ENCODE peak calls at places on chromosomes 7 and 10, in four cellular contexts. H is psoas muscle, S is heart right ventricle, F is aorta. J is an unnamed sample.
A peak's percentile ranks its signal among the peaks of the same experiment; 100 is the strongest.

GRCh38 chr7:88042157-88042556 is 108.1 kb downstream of the ADAM22 start:
- DNase-seq in H (no peak), S (no peak), F (no peak), J (no peak)

GRCh38 chr10:29482591-29483421 is 152.0 kb downstream of the SVIL start:
- DNase-seq in S (no peak), F (no peak), H (no peak), J (peak; percentile 62)

GRCh38 chr10:121070257-121070656 is 219.1 kb downstream of the WDR11 start:
- DNase-seq in H (no peak), S (no peak), F (no peak), J (peak; percentile 64)

GRCh38 chr7:129144095-129144833 is at the start of gene TSPAN33:
- DNase-seq in H (peak; percentile 78), F (peak; percentile 92), S (peak; percentile 81), J (peak; percentile 98)

GRCh38 chr10:50579491-50580259 is 44.1 kb downstream of the SGMS1 start:
- DNase-seq in F (no peak), S (no peak), H (no peak), J (no peak)

GRCh38 chr7:50851451-50851850 is 68.8 kb upstream of the GRB10 start:
- DNase-seq in H (no peak), S (no peak), F (no peak), J (no peak)

GRCh38 chr7:126803060-126803665 is 449.6 kb downstream of the GRM8 start:
- DNase-seq in S (no peak), H (no peak), F (no peak), J (peak; percentile 53)

GRCh38 chr10:96830511-96831199 is 1.4 kb upstream of the LCOR start:
- DNase-seq in F (no peak), H (peak; percentile 24), S (no peak), J (peak; percentile 56)

GRCh38 chr10:124064158-124064603 is 29.2 kb downstream of the CHST15 start:
- DNase-seq in S (no peak), F (peak; percentile 55), H (no peak), J (no peak)

GRCh38 chr7:29300649-29301048 is 106.1 kb downstream of the CHN2 start:
- DNase-seq in S (no peak), F (no peak), H (no peak), J (no peak)

GRCh38 chr10:3652886-3653285 is 132.1 kb downstream of the KLF6 start:
- DNase-seq in F (no peak), H (no peak), S (no peak), J (no peak)

GRCh38 chr10:91589015-91589655 is 43.7 kb downstream of the PPP1R3C start:
- DNase-seq in S (peak; percentile 26), H (no peak), F (peak; percentile 78), J (no peak)

GRCh38 chr7:37961251-37961650 is 40.8 kb downstream of the EPDR1 start:
- DNase-seq in S (no peak), H (no peak), F (no peak), J (no peak)

GRCh38 chr10:70320751-70321150 is 36.9 kb upstream of the NPFFR1 start:
- DNase-seq in H (no peak), S (no peak), F (no peak), J (no peak)

GRCh38 chr10:94465684-94466083 is 63.3 kb downstream of the TBC1D12 start:
- DNase-seq in F (no peak), H (no peak), S (no peak), J (no peak)

GRCh38 chr7:43646603-43647313 is 63.9 kb downstream of the STK17A start:
- DNase-seq in S (no peak), H (no peak), F (no peak), J (no peak)

GRCh38 chr10:16948335-16948734 is 131.1 kb upstream of the RSU1 start:
- DNase-seq in H (no peak), S (no peak), F (no peak), J (no peak)

GRCh38 chr10:19937989-19938388 is 121.8 kb downstream of the PLXDC2 start:
- DNase-seq in F (no peak), H (no peak), S (no peak), J (no peak)

GRCh38 chr7:33882040-33882800 is 23.1 kb upstream of the BMPER start:
- DNase-seq in H (peak; percentile 36), S (no peak), F (no peak), J (no peak)

GRCh38 chr10:132470306-132471124 is 67.1 kb upstream of the INPP5A start:
- DNase-seq in F (peak; percentile 69), S (no peak), H (no peak), J (peak; percentile 33)

GRCh38 chr7:70406419-70407189 is 725.3 kb upstream of the GALNT17 start:
- DNase-seq in F (no peak), S (no peak), H (no peak), J (no peak)

DNA sequence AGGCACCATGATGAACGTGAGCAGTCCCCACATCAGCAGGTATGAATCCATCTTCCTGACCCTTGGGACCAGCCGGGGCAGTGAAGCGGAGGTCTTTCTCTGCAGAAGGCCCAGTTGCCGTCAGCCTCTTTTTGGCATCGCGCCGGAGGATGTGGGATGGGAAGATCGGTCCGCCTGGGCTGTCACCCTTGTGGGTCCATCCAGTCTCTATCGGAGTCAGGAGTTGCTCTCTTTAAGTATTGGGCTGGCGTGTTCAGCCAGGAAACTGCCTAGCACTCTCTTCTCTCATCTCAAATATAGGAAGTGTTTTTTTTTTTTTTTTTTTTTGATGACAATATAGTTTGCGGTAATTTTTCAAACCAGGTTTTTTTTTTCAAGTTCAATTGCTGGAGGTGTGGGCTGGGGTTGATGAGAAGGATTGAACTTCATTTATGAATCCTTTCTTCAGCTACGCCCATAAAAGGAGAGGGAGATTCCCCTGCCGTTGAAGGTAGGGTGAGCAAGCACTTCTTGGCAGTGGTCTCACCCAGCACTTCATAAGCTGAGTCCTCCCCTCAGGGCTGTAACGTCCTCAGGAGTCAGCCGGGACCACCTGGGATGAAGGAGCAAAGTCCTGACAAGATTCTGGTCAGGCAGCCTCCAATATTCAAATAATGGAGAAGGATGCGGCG is at the start of gene IL2RA:
- DNase-seq in F (no peak), H (no peak), S (no peak), J (no peak)
- H3K4me3 ChIP-seq in F (no peak within 1 kb of the TSS), H (peak within 1 kb of the TSS; percentile 7), S (no peak within 1 kb of the TSS), J (no peak within 1 kb of the TSS)

GRCh38 chr7:156988605-156989185 is 21.8 kb downstream of the MNX1 start:
- DNase-seq in F (no peak), S (no peak), H (no peak), J (no peak)

GRCh38 chr7:156993925-156994235 is 16.6 kb downstream of the MNX1 start:
- DNase-seq in H (no peak), F (no peak), S (no peak), J (peak; percentile 63)

GRCh38 chr7:156993021-156993924 is 17.2 kb downstream of the MNX1 start:
- DNase-seq in H (no peak), S (no peak), F (no peak), J (peak; percentile 62)

GRCh38 chr7:156986378-156986777 is 24.1 kb downstream of the MNX1 start:
- DNase-seq in H (no peak), F (no peak), S (no peak), J (no peak)

GRCh38 chr7:156989766-156990535 is 20.5 kb downstream of the MNX1 start:
- DNase-seq in S (no peak), H (no peak), F (no peak), J (no peak)
- H3K27me3 ChIP-seq in S (peaks cover 54% of the 10 kb centered on the region), H (peaks cover 15% of the 10 kb centered on the region), F (no peaks in the 10 kb centered on the region), J (no peaks in the 10 kb centered on the region)

GRCh38 chr7:100100420-100101015 is 679 bp downstream of the MCM7 start:
- DNase-seq in S (peak; percentile 93), H (peak; percentile 95), F (peak; percentile 98), J (peak; percentile 98)
- H3K36me3 ChIP-seq in S (no peaks in the 10 kb centered on the region), H (peaks cover 68% of the 10 kb centered on the region), F (no peaks in the 10 kb centered on the region), J (peaks cover 38% of the 10 kb centered on the region)

DNA sequence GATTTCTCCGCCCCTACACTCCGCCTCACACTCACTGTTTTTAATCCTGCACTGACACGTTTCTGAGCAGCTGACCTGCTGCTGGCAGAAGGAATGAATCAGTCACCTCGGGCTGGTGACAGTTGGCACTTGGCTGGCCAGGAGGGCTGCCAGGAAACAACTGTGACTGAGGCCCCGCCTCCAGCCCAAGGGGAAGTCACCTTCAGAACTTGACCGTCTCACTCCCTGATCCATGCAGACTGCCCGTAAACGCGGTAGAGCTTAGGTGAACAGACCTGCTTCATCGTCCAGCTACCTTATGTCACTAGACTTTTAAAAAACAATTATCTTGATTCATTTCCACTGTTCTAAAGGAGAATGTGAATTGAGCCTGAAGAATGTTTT is 107.5 kb downstream of the DOCK1 start:
- DNase-seq in H (peak; percentile 60), S (peak; percentile 78), F (peak; percentile 86), J (no peak)
- H3K4me3 ChIP-seq in H (no peak overlapping the region), S (no peak overlapping the region), F (no peak overlapping the region), J (no peak overlapping the region)

GRCh38 chr10:117539271-117539876 is 3.2 kb upstream of the EMX2 start:
- DNase-seq in F (no peak), H (no peak), S (no peak), J (no peak)

GRCh38 chr10:117541909-117542705 is 439 bp upstream of the EMX2 start:
- DNase-seq in F (no peak), H (peak; percentile 61), S (no peak), J (peak; percentile 97)

GRCh38 chr10:117541405-117541908 is 1.1 kb upstream of the EMX2 start:
- DNase-seq in S (no peak), H (peak; percentile 56), F (no peak), J (peak; percentile 84)

GRCh38 chr10:117540640-117541404 is 1.7 kb upstream of the EMX2 start:
- DNase-seq in F (no peak), S (no peak), H (no peak), J (no peak)

GRCh38 chr10:117539903-117540639 is 2.5 kb upstream of the EMX2 start:
- DNase-seq in F (no peak), H (no peak), S (no peak), J (no peak)
- H3K27me3 ChIP-seq in F (no peaks in the 10 kb centered on the region), H (peaks cover 96% of the 10 kb centered on the region), S (peaks cover 100% of the 10 kb centered on the region), J (peaks cover 98% of the 10 kb centered on the region)

GRCh38 chr10:1117651-1118050 is 61.5 kb downstream of the WDR37 start:
- DNase-seq in H (no peak), F (no peak), S (no peak), J (no peak)

GRCh38 chr10:1115262-1115955 is 59.2 kb downstream of the WDR37 start:
- DNase-seq in F (no peak), S (no peak), H (no peak), J (no peak)

GRCh38 chr10:1114355-1115261 is 58.4 kb downstream of the WDR37 start:
- DNase-seq in F (no peak), S (no peak), H (no peak), J (no peak)

GRCh38 chr10:1116696-1117254 is 60.6 kb downstream of the WDR37 start:
- DNase-seq in S (no peak), H (no peak), F (no peak), J (no peak)

DNA sequence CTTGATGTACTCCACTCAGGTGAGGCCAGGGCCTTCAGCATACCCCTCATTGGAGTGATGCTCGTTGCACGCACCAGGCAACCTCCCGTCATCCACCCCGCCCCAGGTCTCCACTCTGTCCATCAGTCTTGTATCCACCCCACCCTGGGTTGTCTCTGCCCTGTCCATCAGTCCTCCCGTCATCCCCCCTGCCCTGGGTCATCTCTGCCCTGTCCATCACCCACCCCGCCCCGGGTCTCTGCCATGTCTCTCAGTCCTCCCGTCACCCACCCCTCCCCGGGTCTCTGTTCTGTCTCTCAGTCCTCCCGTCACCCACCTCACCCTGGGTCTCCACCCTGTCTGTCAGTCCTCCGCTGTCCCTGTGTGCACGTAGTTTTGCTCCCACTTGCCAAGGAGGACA is 59.9 kb downstream of the WDR37 start:
- DNase-seq in F (no peak), S (no peak), H (no peak), J (no peak)
- H3K36me3 ChIP-seq in F (no peaks in the 10 kb centered on the region), S (no peaks in the 10 kb centered on the region), H (peaks cover 76% of the 10 kb centered on the region), J (peaks cover 2% of the 10 kb centered on the region)

GRCh38 chr7:93575555-93576397 is 1.3 kb upstream of the CALCR start:
- DNase-seq in F (no peak), H (no peak), S (no peak), J (no peak)
- H3K4me3 ChIP-seq in F (no peak overlapping the region), H (peak overlapping the region; percentile 36), S (no peak overlapping the region), J (peak overlapping the region; percentile 57)

GRCh38 chr10:107165007-107165406 is 501 bp upstream of the SORCS1 start:
- DNase-seq in F (no peak), H (no peak), S (no peak), J (peak; percentile 61)
- H3K27me3 ChIP-seq in F (no peaks in the 10 kb centered on the region), H (peaks cover 41% of the 10 kb centered on the region), S (peaks cover 85% of the 10 kb centered on the region), J (peaks cover 30% of the 10 kb centered on the region)

J was measured in H7.